ENCODE peak calls at places on chromosomes 16 and 17, in four cellular contexts. X is WTC11, I is hypothalamus, E is GM03348. L is an unnamed sample.

GRCh38 chr16:79269211-79269863 is 331.2 kb downstream of the MAF start:
- DNase-seq in I (no peak), X (no peak), E (no peak), L (no peak)

GRCh38 chr16:35510701-35511100 is 2051.3 kb downstream of the TP53TG3F start:
- DNase-seq in E (no peak), X (no peak), I (no peak), L (no peak)

GRCh38 chr16:6891486-6891885 is 441.2 kb upstream of the RBFOX1 start:
- DNase-seq in E (no peak), X (no peak), I (no peak), L (no peak)

GRCh38 chr17:81966343-81967243 is 5.6 kb upstream of the NOTUM start:
- DNase-seq in X (peak; percentile 69), E (no peak), I (no peak), L (no peak)

GRCh38 chr17:73470369-73470768 is 158.6 kb upstream of the CDC42EP4 start:
- DNase-seq in X (no peak), E (no peak), I (no peak), L (no peak)

GRCh38 chr16:68739964-68740627 is 3.0 kb downstream of the CDH1 start:
- DNase-seq in I (no peak), E (no peak), X (no peak), L (no peak)

GRCh38 chr16:21943571-21943970 is 9.6 kb upstream of the UQCRC2 start:
- DNase-seq in E (no peak), X (no peak), I (no peak), L (no peak)

GRCh38 chr17:75979705-75980187 is 706 bp downstream of the TEN1 start:
- DNase-seq in X (no peak), I (no peak), E (no peak), L (no peak)

GRCh38 chr17:21081967-21082366 is 39.2 kb upstream of the USP22 start:
- DNase-seq in X (no peak), I (no peak), E (no peak), L (no peak)

GRCh38 chr16:70432800-70433455 is 6.0 kb downstream of the ST3GAL2 start:
- DNase-seq in E (no peak), I (no peak), X (no peak), L (no peak)

GRCh38 chr17:42284566-42284965 is 3.7 kb upstream of the STAT5A start:
- DNase-seq in X (no peak), I (no peak), E (no peak), L (no peak)

GRCh38 chr16:468072-468821 is 42.8 kb downstream of the RAB11FIP3 start:
- DNase-seq in I (no peak), X (no peak), E (no peak), L (no peak)

GRCh38 chr17:50133028-50133768 is 3.2 kb upstream of the SAMD14 start:
- DNase-seq in X (no peak), E (peak; percentile 78), I (no peak), L (no peak)

GRCh38 chr16:74716355-74716754 is 15.7 kb upstream of the MLKL start:
- DNase-seq in X (peak; percentile 44), I (no peak), E (no peak), L (no peak)

GRCh38 chr16:31127182-31127581 is 8.3 kb downstream of the PRSS8 start:
- DNase-seq in I (no peak), E (no peak), X (no peak), L (no peak)

GRCh38 chr17:49217651-49218413 is 7.3 kb downstream of the ABI3 start:
- DNase-seq in X (no peak), E (no peak), I (no peak), L (no peak)

GRCh38 chr16:35631261-35631945 is 2172.0 kb downstream of the TP53TG3F start:
- DNase-seq in E (no peak), X (no peak), I (no peak), L (no peak)

L was measured in DMS79.